ENCODE peak calls at places on chromosome 2, in seven cellular contexts. V is RWPE1; B is pons; F is ELF-1; Q is NCI-H1105; P is activated CD4-positive, alpha-beta T cell treated with anti-CD3 and anti-CD28 coated beads, Interleukin-2, amount 10 ng/mL, durations not matched to agents 7 days and 5 days; Y is GOT3. U is an unnamed sample.
A peak's percentile ranks its signal among the peaks of the same experiment; 100 is the strongest.

GRCh38 chr2:224572338-224572737 is 12.8 kb downstream of the CUL3 start:
- DNase-seq in V (no peak), B (no peak), F (peak; percentile 27), Q (no peak), P (no peak), Y (no peak), U (no peak)

GRCh38 chr2:88182721-88183120 is 12.6 kb downstream of the THNSL2 start:
- DNase-seq in V (no peak), B (no peak), F (no peak), Q (no peak), P (no peak), Y (no peak), U (no peak)

GRCh38 chr2:199596549-199596948 is 138.8 kb upstream of the SATB2 start:
- DNase-seq in V (peak; percentile 8), B (peak; percentile 64), F (no peak), Q (peak; percentile 13), P (peak; percentile 16), Y (no peak), U (no peak)

GRCh38 chr2:102106133-102106556 is 36.4 kb upstream of the IL1R1 start:
- DNase-seq in V (no peak), B (no peak), F (no peak), Q (no peak), P (no peak), Y (no peak), U (no peak)

GRCh38 chr2:25877431-25878360 is 591 bp downstream of the ASXL2 start:
- DNase-seq in V (peak; percentile 61), B (peak; percentile 67), F (peak; percentile 82), Q (peak; percentile 61), P (peak; percentile 70), Y (no peak), U (peak; percentile 39)

GRCh38 chr2:171523339-171523931 is 1.2 kb downstream of the CYBRD1 start:
- DNase-seq in V (peak; percentile 46), B (peak; percentile 86), F (peak; percentile 87), Q (peak; percentile 16), P (peak; percentile 11), Y (peak; percentile 18), U (peak; percentile 78)

GRCh38 chr2:168060956-168061750 is 186.2 kb downstream of the STK39 start:
- DNase-seq in V (no peak), B (peak; percentile 49), F (no peak), Q (no peak), P (no peak), Y (no peak), U (no peak)

GRCh38 chr2:61450144-61450543 is 20.7 kb downstream of the USP34 start:
- DNase-seq in V (peak; percentile 13), B (no peak), F (no peak), Q (no peak), P (no peak), Y (no peak), U (no peak)

GRCh38 chr2:225074919-225075681 is 32.8 kb upstream of the DOCK10 start:
- DNase-seq in V (no peak), B (no peak), F (no peak), Q (no peak), P (no peak), Y (no peak), U (no peak)

GRCh38 chr2:44559108-44559507 is 197.4 kb downstream of the CAMKMT start:
- DNase-seq in V (no peak), B (no peak), F (no peak), Q (no peak), P (no peak), Y (no peak), U (no peak)

GRCh38 chr2:224412064-224412921 is 10.4 kb upstream of the FAM124B start:
- DNase-seq in V (peak; percentile 30), B (no peak), F (no peak), Q (peak; percentile 67), P (no peak), Y (no peak), U (no peak)